ENCODE peak calls at places on chromosomes 6 and 20, in five cellular contexts. One of them, this sample, is unnamed.

GRCh38 chr6:40922281-40922680 is 116.7 kb downstream of the UNC5CL start:
- DNase-seq in K562: no peak
- DNase-seq in H1: no peak
- DNase-seq in HepG2: no peak
- DNase-seq in GM23338: no peak
- DNase-seq in this sample: no peak

GRCh38 chr20:32893878-32894483 is 35.3 kb downstream of the EFCAB8 start:
- DNase-seq in K562: peak
- DNase-seq in H1: peak
- DNase-seq in HepG2: peak
- DNase-seq in GM23338: peak
- DNase-seq in this sample: peak

GRCh38 chr6:45462190-45463134 is 84.7 kb upstream of the SUPT3H start:
- DNase-seq in K562: no peak
- DNase-seq in H1: no peak
- DNase-seq in HepG2: no peak
- DNase-seq in GM23338: no peak
- DNase-seq in this sample: no peak

GRCh38 chr6:3285732-3286131 is 27.0 kb downstream of the PSMG4 start:
- DNase-seq in K562: no peak
- DNase-seq in H1: no peak
- DNase-seq in HepG2: no peak
- DNase-seq in GM23338: no peak
- DNase-seq in this sample: no peak

GRCh38 chr6:157632821-157633220 is 190.2 kb upstream of the SNX9 start:
- DNase-seq in K562: no peak
- DNase-seq in H1: no peak
- DNase-seq in HepG2: no peak
- DNase-seq in GM23338: no peak
- DNase-seq in this sample: no peak

GRCh38 chr6:16136536-16137450 is 7.9 kb downstream of the MYLIP start:
- DNase-seq in K562: no peak
- DNase-seq in H1: no peak
- DNase-seq in HepG2: no peak
- DNase-seq in GM23338: no peak
- DNase-seq in this sample: no peak

GRCh38 chr6:81894788-81895221 is 142.3 kb upstream of the TENT5A start:
- DNase-seq in K562: no peak
- DNase-seq in H1: no peak
- DNase-seq in HepG2: peak
- DNase-seq in GM23338: no peak
- DNase-seq in this sample: no peak

GRCh38 chr6:36383608-36384007 is 3.9 kb downstream of the ETV7 start:
- DNase-seq in K562: peak
- DNase-seq in H1: no peak
- DNase-seq in HepG2: no peak
- DNase-seq in GM23338: no peak
- DNase-seq in this sample: no peak

GRCh38 chr20:32463642-32464400 is 105.7 kb downstream of the ASXL1 start:
- DNase-seq in K562: no peak
- DNase-seq in H1: no peak
- DNase-seq in HepG2: no peak
- DNase-seq in GM23338: peak
- DNase-seq in this sample: no peak

GRCh38 chr6:36945301-36945700 is 9.2 kb upstream of the PI16 start:
- DNase-seq in K562: no peak
- DNase-seq in H1: no peak
- DNase-seq in HepG2: no peak
- DNase-seq in GM23338: no peak
- DNase-seq in this sample: no peak

GRCh38 chr6:55875420-55875819 is at the start of gene BMP5:
- DNase-seq in K562: no peak
- DNase-seq in H1: no peak
- DNase-seq in HepG2: no peak
- DNase-seq in GM23338: peak
- DNase-seq in this sample: no peak

GRCh38 chr6:157246771-157247484 is 76.4 kb downstream of the TMEM242 start:
- DNase-seq in K562: no peak
- DNase-seq in H1: no peak
- DNase-seq in HepG2: no peak
- DNase-seq in GM23338: peak
- DNase-seq in this sample: no peak

GRCh38 chr20:10758446-10758845 is 84.6 kb upstream of the JAG1 start:
- DNase-seq in K562: no peak
- DNase-seq in H1: no peak
- DNase-seq in HepG2: peak
- DNase-seq in GM23338: no peak
- DNase-seq in this sample: no peak

GRCh38 chr6:56594699-56595098 is 48.0 kb downstream of the DST start:
- DNase-seq in K562: no peak
- DNase-seq in H1: no peak
- DNase-seq in HepG2: no peak
- DNase-seq in GM23338: no peak
- DNase-seq in this sample: no peak

GRCh38 chr20:22582386-22582959 is 1.9 kb downstream of the FOXA2 start:
- DNase-seq in K562: no peak
- DNase-seq in H1: peak
- DNase-seq in HepG2: no peak
- DNase-seq in GM23338: peak
- DNase-seq in this sample: no peak

GRCh38 chr6:116529466-116529969 is 16.0 kb downstream of the TRAPPC3L start:
- DNase-seq in K562: no peak
- DNase-seq in H1: no peak
- DNase-seq in HepG2: no peak
- DNase-seq in GM23338: no peak
- DNase-seq in this sample: no peak

GRCh38 chr20:34190679-34191090 is 50.5 kb upstream of the ASIP start:
- DNase-seq in K562: peak
- DNase-seq in H1: peak
- DNase-seq in HepG2: peak
- DNase-seq in GM23338: peak
- DNase-seq in this sample: peak

GRCh38 chr6:5942591-5942990 is 64.1 kb downstream of the NRN1 start:
- DNase-seq in K562: no peak
- DNase-seq in H1: no peak
- DNase-seq in HepG2: no peak
- DNase-seq in GM23338: no peak
- DNase-seq in this sample: no peak

GRCh38 chr6:34145161-34146020 is 496 bp downstream of the GRM4 start:
- DNase-seq in K562: peak
- DNase-seq in H1: peak
- DNase-seq in HepG2: no peak
- DNase-seq in GM23338: peak
- DNase-seq in this sample: peak

GRCh38 chr6:39378175-39378889 is 55.8 kb upstream of the KCNK16 start:
- DNase-seq in K562: no peak
- DNase-seq in H1: no peak
- DNase-seq in HepG2: no peak
- DNase-seq in GM23338: no peak
- DNase-seq in this sample: no peak

GRCh38 chr20:46010491-46011405 is 2.0 kb downstream of the MMP9 start:
- DNase-seq in K562: no peak
- DNase-seq in H1: no peak
- DNase-seq in HepG2: no peak
- DNase-seq in GM23338: no peak
- DNase-seq in this sample: peak

GRCh38 chr6:135295085-135295484 is 114.0 kb downstream of the MYB start:
- DNase-seq in K562: no peak
- DNase-seq in H1: no peak
- DNase-seq in HepG2: no peak
- DNase-seq in GM23338: no peak
- DNase-seq in this sample: no peak

GRCh38 chr6:135286962-135287525 is 105.9 kb downstream of the MYB start:
- DNase-seq in K562: no peak
- DNase-seq in H1: no peak
- DNase-seq in HepG2: no peak
- DNase-seq in GM23338: no peak
- DNase-seq in this sample: no peak

GRCh38 chr6:135285165-135285564 is 104.1 kb downstream of the MYB start:
- DNase-seq in K562: no peak
- DNase-seq in H1: no peak
- DNase-seq in HepG2: no peak
- DNase-seq in GM23338: no peak
- DNase-seq in this sample: no peak

GRCh38 chr6:135291288-135292116 is 110.4 kb downstream of the MYB start:
- DNase-seq in K562: peak
- DNase-seq in H1: no peak
- DNase-seq in HepG2: peak
- DNase-seq in GM23338: no peak
- DNase-seq in this sample: no peak

DNA sequence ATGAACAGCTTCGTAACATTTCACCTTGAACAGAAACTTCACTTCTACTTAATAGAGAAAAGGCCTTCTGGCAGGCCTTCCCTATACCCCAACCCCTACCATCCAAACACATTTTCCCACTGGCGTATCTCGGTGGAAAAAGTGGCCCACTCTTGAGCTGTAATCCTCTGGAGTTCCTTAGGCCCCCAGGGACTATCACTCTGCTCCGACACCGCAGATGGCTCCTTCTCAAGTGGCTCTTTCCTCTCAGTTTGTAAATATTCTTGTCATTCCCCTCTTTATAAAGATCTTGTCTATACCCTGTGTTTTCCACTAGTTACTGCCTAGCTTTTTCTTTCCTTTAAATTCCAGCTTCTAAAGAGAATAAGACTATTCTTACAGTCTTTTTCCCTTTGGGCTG is 108.7 kb downstream of the MYB start:
- DNase-seq in K562: no peak
- DNase-seq in H1: no peak
- DNase-seq in HepG2: no peak
- DNase-seq in GM23338: no peak
- DNase-seq in this sample: no peak
- TF ChIP-seq POLR2AphosphoS5 in K562: no peak
- TF ChIP-seq POLR2AphosphoS5 in H1: no peak
- TF ChIP-seq POLR2AphosphoS5 in HepG2: no peak
- TF ChIP-seq POLR2AphosphoS5 in GM23338: no peak
- TF ChIP-seq POLR2AphosphoS5 in this sample: no peak

GRCh38 chr6:108944707-108945685 is 96.8 kb downstream of the ARMC2 start:
- DNase-seq in K562: no peak
- DNase-seq in H1: no peak
- DNase-seq in HepG2: no peak
- DNase-seq in GM23338: no peak
- DNase-seq in this sample: no peak
- H2AFZ ChIP-seq in K562: no peak
- H2AFZ ChIP-seq in H1: no peak
- H2AFZ ChIP-seq in HepG2: no peak
- H2AFZ ChIP-seq in GM23338: peak
- H2AFZ ChIP-seq in this sample: no peak

DNA sequence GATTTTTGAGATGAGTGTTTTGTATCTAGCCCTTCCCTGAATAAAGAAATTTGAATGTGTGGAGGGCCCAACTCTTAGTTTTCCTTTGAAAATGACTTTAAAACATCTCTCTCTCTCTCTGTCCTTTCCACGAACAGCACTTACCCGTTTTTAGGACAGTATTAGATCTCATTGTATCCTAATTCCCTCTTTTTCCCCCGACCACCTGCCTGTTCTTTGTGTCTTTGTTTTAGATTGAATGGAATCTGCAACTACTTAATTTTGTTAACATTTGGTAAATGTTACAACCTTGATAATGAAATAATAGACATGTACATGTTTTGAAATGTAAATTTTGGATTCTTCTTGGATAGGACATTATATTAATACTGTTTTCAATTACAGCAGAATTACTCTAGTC is 3.1 kb downstream of the DSP start:
- DNase-seq in K562: no peak
- DNase-seq in H1: no peak
- DNase-seq in HepG2: no peak
- DNase-seq in GM23338: no peak
- DNase-seq in this sample: no peak
- H3K4me3 ChIP-seq in K562: no peak
- H3K4me3 ChIP-seq in H1: no peak
- H3K4me3 ChIP-seq in HepG2: peak
- H3K4me3 ChIP-seq in GM23338: peak
- H3K4me3 ChIP-seq in this sample: no peak

GRCh38 chr6:84521419-84522001 is 242.9 kb downstream of the TBX18 start:
- DNase-seq in K562: no peak
- DNase-seq in H1: no peak
- DNase-seq in HepG2: no peak
- DNase-seq in GM23338: no peak
- DNase-seq in this sample: no peak

GRCh38 chr6:84525907-84526306 is 238.5 kb downstream of the TBX18 start:
- DNase-seq in K562: no peak
- DNase-seq in H1: no peak
- DNase-seq in HepG2: no peak
- DNase-seq in GM23338: no peak
- DNase-seq in this sample: no peak

GRCh38 chr6:84526631-84527030 is 237.8 kb downstream of the TBX18 start:
- DNase-seq in K562: no peak
- DNase-seq in H1: no peak
- DNase-seq in HepG2: no peak
- DNase-seq in GM23338: no peak
- DNase-seq in this sample: no peak

GRCh38 chr6:84524636-84525035 is 239.8 kb downstream of the TBX18 start:
- DNase-seq in K562: no peak
- DNase-seq in H1: no peak
- DNase-seq in HepG2: no peak
- DNase-seq in GM23338: no peak
- DNase-seq in this sample: no peak

GRCh38 chr6:84522135-84522535 is 242.3 kb downstream of the TBX18 start:
- DNase-seq in K562: no peak
- DNase-seq in H1: no peak
- DNase-seq in HepG2: no peak
- DNase-seq in GM23338: no peak
- DNase-seq in this sample: no peak
- TF ChIP-seq POLR2AphosphoS5 in K562: no peak
- TF ChIP-seq POLR2AphosphoS5 in H1: no peak
- TF ChIP-seq POLR2AphosphoS5 in HepG2: no peak
- TF ChIP-seq POLR2AphosphoS5 in GM23338: no peak
- TF ChIP-seq POLR2AphosphoS5 in this sample: peak

DNA sequence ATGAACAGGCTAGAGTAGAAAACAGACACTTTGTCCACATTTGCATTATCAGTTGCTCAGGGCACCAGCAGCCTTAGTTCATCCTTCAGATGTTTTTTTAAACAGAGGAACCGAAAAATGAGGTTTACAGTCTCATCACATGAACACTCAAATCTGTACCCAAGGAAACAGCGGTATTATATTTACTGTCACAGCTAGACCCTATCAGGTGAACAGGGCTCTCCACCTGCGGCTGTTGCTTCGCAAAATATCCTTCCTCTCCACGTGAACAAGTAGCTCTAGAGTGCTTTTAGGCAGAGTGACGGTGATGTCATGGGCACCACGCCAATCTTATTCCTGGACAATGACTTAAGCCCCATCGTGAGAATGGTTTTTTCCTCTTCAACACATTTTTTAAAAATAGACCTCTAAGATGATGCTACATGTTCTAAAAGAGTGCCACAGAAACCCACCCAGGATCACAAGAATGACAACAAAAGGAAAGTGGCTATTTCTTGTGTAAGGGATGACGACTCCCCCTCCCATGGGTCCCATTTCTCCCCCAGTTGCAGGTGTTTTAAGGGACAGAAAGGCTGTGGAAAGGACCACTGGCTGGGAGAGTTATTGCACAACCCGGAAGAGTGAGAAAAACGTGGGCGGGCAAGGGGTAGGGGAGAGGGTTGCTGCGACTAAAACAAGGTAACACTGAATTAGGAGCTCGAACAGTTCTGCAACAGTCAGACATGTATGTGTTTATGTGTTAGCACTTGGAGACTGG is 77.7 kb downstream of the EFHC1 start:
- DNase-seq in K562: no peak
- DNase-seq in H1: peak
- DNase-seq in HepG2: no peak
- DNase-seq in GM23338: no peak
- DNase-seq in this sample: no peak
- H2AFZ ChIP-seq in K562: no peak
- H2AFZ ChIP-seq in H1: no peak
- H2AFZ ChIP-seq in HepG2: no peak
- H2AFZ ChIP-seq in GM23338: no peak
- H2AFZ ChIP-seq in this sample: no peak